ENCODE peak calls at places on chromosome 2, in ten cellular contexts. One of them, this sample, is unnamed.
A peak's percentile ranks its signal among the peaks of the same experiment; 100 is the strongest.

GRCh38 chr2:147740211-147740927 is 104.5 kb upstream of the ACVR2A start:
- DNase-seq in mesendoderm: no peak
- DNase-seq in transverse colon: no peak
- DNase-seq in brain microvascular endothelial cell: no peak
- DNase-seq in PC-3: no peak
- DNase-seq in ovary: no peak
- DNase-seq in naive thymus-derived CD4-positive, alpha-beta T cell: no peak
- DNase-seq in GM23338: no peak
- DNase-seq in neural progenitor cell: no peak
- DNase-seq in psoas muscle: no peak
- DNase-seq in this sample: no peak

GRCh38 chr2:160042054-160042453 is 20.4 kb downstream of the PLA2R1 start:
- DNase-seq in ovary: no peak
- DNase-seq in mesendoderm: no peak
- DNase-seq in brain microvascular endothelial cell: no peak
- DNase-seq in psoas muscle: no peak
- DNase-seq in naive thymus-derived CD4-positive, alpha-beta T cell: no peak
- DNase-seq in PC-3: peak; percentile 47
- DNase-seq in GM23338: no peak
- DNase-seq in transverse colon: no peak
- DNase-seq in neural progenitor cell: no peak
- DNase-seq in this sample: no peak

GRCh38 chr2:63520793-63521192 is 67.5 kb downstream of the WDPCP start:
- DNase-seq in PC-3: no peak
- DNase-seq in GM23338: no peak
- DNase-seq in naive thymus-derived CD4-positive, alpha-beta T cell: no peak
- DNase-seq in neural progenitor cell: no peak
- DNase-seq in transverse colon: no peak
- DNase-seq in psoas muscle: no peak
- DNase-seq in mesendoderm: no peak
- DNase-seq in brain microvascular endothelial cell: no peak
- DNase-seq in ovary: no peak
- DNase-seq in this sample: no peak

GRCh38 chr2:117359266-117359970 is 455.1 kb upstream of the DDX18 start:
- DNase-seq in brain microvascular endothelial cell: no peak
- DNase-seq in GM23338: peak; percentile 6
- DNase-seq in ovary: no peak
- DNase-seq in psoas muscle: no peak
- DNase-seq in neural progenitor cell: no peak
- DNase-seq in naive thymus-derived CD4-positive, alpha-beta T cell: no peak
- DNase-seq in transverse colon: no peak
- DNase-seq in mesendoderm: no peak
- DNase-seq in PC-3: no peak
- DNase-seq in this sample: no peak

GRCh38 chr2:20093263-20094141 is 42.1 kb upstream of the LAPTM4A start:
- DNase-seq in psoas muscle: peak; percentile 64
- DNase-seq in transverse colon: peak; percentile 66
- DNase-seq in naive thymus-derived CD4-positive, alpha-beta T cell: no peak
- DNase-seq in ovary: peak; percentile 78
- DNase-seq in GM23338: peak; percentile 88
- DNase-seq in mesendoderm: peak; percentile 91
- DNase-seq in neural progenitor cell: peak; percentile 81
- DNase-seq in brain microvascular endothelial cell: peak; percentile 62
- DNase-seq in PC-3: peak; percentile 81
- DNase-seq in this sample: no peak

GRCh38 chr2:174972924-174973323 is 32.3 kb downstream of the CHN1 start:
- DNase-seq in psoas muscle: no peak
- DNase-seq in neural progenitor cell: no peak
- DNase-seq in GM23338: no peak
- DNase-seq in ovary: no peak
- DNase-seq in naive thymus-derived CD4-positive, alpha-beta T cell: no peak
- DNase-seq in PC-3: peak; percentile 66
- DNase-seq in transverse colon: no peak
- DNase-seq in mesendoderm: no peak
- DNase-seq in brain microvascular endothelial cell: peak; percentile 74
- DNase-seq in this sample: no peak

GRCh38 chr2:24480245-24480644 is 10.8 kb upstream of the NCOA1 start:
- DNase-seq in brain microvascular endothelial cell: no peak
- DNase-seq in mesendoderm: no peak
- DNase-seq in transverse colon: no peak
- DNase-seq in naive thymus-derived CD4-positive, alpha-beta T cell: no peak
- DNase-seq in GM23338: no peak
- DNase-seq in psoas muscle: no peak
- DNase-seq in PC-3: no peak
- DNase-seq in ovary: no peak
- DNase-seq in neural progenitor cell: no peak
- DNase-seq in this sample: no peak

GRCh38 chr2:27021253-27021801 is 11.4 kb upstream of the TMEM214 start:
- DNase-seq in PC-3: peak; percentile 75
- DNase-seq in psoas muscle: no peak
- DNase-seq in GM23338: no peak
- DNase-seq in naive thymus-derived CD4-positive, alpha-beta T cell: no peak
- DNase-seq in mesendoderm: no peak
- DNase-seq in transverse colon: peak; percentile 77
- DNase-seq in brain microvascular endothelial cell: no peak
- DNase-seq in neural progenitor cell: no peak
- DNase-seq in ovary: no peak
- DNase-seq in this sample: no peak

GRCh38 chr2:190216829-190217228 is 102.8 kb downstream of the HIBCH start:
- DNase-seq in transverse colon: peak; percentile 33
- DNase-seq in brain microvascular endothelial cell: no peak
- DNase-seq in PC-3: no peak
- DNase-seq in mesendoderm: peak; percentile 95
- DNase-seq in GM23338: peak; percentile 74
- DNase-seq in ovary: peak; percentile 39
- DNase-seq in naive thymus-derived CD4-positive, alpha-beta T cell: no peak
- DNase-seq in neural progenitor cell: peak; percentile 74
- DNase-seq in psoas muscle: peak; percentile 24
- DNase-seq in this sample: no peak

GRCh38 chr2:212926948-212927347 is 224.5 kb downstream of the IKZF2 start:
- DNase-seq in GM23338: no peak
- DNase-seq in neural progenitor cell: no peak
- DNase-seq in naive thymus-derived CD4-positive, alpha-beta T cell: no peak
- DNase-seq in brain microvascular endothelial cell: no peak
- DNase-seq in ovary: no peak
- DNase-seq in psoas muscle: peak; percentile 21
- DNase-seq in PC-3: no peak
- DNase-seq in transverse colon: no peak
- DNase-seq in mesendoderm: no peak
- DNase-seq in this sample: no peak

DNA sequence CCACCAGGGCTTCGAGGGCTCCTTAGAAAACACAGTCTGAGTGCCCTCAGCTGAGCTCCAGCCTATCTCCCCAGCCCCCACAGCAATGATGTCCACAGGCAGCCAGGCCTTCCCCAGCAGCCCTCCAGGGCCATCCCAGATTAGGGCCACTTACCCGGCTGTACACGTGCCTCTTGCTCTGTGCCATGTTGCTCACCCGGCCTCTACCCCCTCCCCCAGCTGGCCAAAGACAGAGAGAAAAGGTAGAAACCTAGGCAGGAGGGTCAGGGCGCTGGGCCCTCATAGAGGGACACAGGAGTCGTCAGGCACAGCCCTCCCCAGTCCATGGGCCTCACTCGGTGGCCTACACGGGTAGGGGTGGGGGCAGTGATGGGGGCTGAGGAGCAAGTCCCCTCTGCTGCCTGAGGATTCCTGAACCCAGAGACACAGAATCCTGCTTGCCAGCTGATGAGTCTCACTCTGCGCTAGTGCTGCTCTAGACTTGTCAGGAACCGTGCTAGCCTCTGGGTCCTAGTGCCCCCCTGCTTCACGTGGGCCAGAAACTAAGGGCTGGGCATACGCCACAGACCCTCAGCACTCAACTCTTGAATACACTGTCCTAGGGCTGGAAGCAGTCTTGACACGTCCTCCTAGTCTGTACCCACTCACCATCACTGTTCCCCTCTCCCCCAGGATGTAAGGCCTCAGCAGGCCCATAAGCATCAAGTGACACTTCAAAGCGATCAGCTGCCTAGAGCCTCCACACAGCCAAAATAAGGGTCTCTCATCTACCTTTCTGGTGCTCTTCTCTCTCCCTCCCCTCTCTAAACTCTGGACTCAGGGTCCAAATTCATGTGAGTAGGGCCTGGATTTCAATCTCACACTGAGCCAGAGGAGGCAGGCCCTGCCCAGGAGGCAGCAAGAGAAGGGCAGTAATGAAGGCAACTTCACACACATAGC is at the start of gene DCTN1:
- DNase-seq in psoas muscle: peak; percentile 46
- DNase-seq in mesendoderm: peak; percentile 84
- DNase-seq in GM23338: peak; percentile 71
- DNase-seq in naive thymus-derived CD4-positive, alpha-beta T cell: no peak
- DNase-seq in brain microvascular endothelial cell: peak; percentile 69
- DNase-seq in ovary: peak; percentile 61
- DNase-seq in transverse colon: peak; percentile 43
- DNase-seq in neural progenitor cell: peak; percentile 79
- DNase-seq in PC-3: no peak
- DNase-seq in this sample: no peak
- H3K4me3 ChIP-seq in psoas muscle: peak within 1 kb of the TSS; percentile 57
- H3K4me3 ChIP-seq in mesendoderm: no peak within 1 kb of the TSS
- H3K4me3 ChIP-seq in GM23338: peak within 1 kb of the TSS; percentile 49
- H3K4me3 ChIP-seq in naive thymus-derived CD4-positive, alpha-beta T cell: no peak within 1 kb of the TSS
- H3K4me3 ChIP-seq in brain microvascular endothelial cell: peak within 1 kb of the TSS; percentile 49
- H3K4me3 ChIP-seq in ovary: peak within 1 kb of the TSS; percentile 39
- H3K4me3 ChIP-seq in transverse colon: peak within 1 kb of the TSS; percentile 10
- H3K4me3 ChIP-seq in neural progenitor cell: peak within 1 kb of the TSS; percentile 48
- H3K4me3 ChIP-seq in PC-3: no peak within 1 kb of the TSS
- H3K4me3 ChIP-seq in this sample: peak within 1 kb of the TSS; percentile 33

GRCh38 chr2:36481709-36482108 is 116.3 kb downstream of the FEZ2 start:
- DNase-seq in PC-3: no peak
- DNase-seq in mesendoderm: no peak
- DNase-seq in transverse colon: no peak
- DNase-seq in brain microvascular endothelial cell: no peak
- DNase-seq in naive thymus-derived CD4-positive, alpha-beta T cell: no peak
- DNase-seq in ovary: no peak
- DNase-seq in psoas muscle: no peak
- DNase-seq in GM23338: no peak
- DNase-seq in neural progenitor cell: no peak
- DNase-seq in this sample: no peak
- H3K27ac ChIP-seq in PC-3: no peak overlapping the region
- H3K27ac ChIP-seq in mesendoderm: no peak overlapping the region
- H3K27ac ChIP-seq in transverse colon: peak overlapping the region; percentile 32
- H3K27ac ChIP-seq in brain microvascular endothelial cell: no peak overlapping the region
- H3K27ac ChIP-seq in naive thymus-derived CD4-positive, alpha-beta T cell: no peak overlapping the region
- H3K27ac ChIP-seq in ovary: no peak overlapping the region
- H3K27ac ChIP-seq in psoas muscle: no peak overlapping the region
- H3K27ac ChIP-seq in GM23338: no peak overlapping the region
- H3K27ac ChIP-seq in neural progenitor cell: no peak overlapping the region
- H3K27ac ChIP-seq in this sample: no peak overlapping the region

DNA sequence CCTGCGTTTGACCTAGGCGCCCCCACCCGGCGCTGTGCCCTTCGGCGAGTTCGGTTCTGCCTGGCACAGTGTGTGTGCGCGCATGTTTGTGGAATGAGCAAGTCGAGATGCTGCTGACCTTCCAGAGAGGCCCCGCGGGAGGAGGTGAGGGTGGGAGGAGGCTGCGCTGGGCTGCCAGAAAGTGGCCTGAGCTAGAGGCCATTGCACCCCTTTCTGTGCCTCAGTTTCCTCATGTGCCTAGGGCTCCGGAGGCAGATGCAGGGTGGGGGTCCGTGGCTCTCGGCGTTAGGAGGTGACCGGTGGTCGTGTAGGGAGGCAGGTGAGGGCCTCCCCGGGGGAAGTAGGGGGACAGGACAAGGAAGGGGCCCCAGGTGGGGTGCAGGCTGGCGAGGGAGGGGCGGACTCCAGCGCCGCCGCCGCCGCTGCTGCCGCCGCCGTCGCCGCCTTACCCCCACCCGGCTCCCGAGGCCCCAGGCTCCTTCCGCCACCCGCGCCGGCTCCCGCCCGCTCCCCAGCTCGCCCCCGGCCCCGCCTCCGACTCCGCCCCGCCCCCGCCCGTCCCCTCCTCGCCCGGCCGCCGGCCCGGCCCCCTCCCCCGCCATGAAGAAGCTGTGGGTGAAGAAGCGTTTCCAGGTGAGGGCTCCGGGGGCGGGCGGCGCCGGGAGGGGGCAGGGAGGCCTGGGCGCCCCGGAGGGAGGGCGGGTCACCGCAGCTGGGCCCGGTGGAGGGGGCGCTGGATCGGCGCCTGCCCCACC is 7.0 kb downstream of the SPEG start:
- DNase-seq in brain microvascular endothelial cell: no peak
- DNase-seq in PC-3: peak; percentile 55
- DNase-seq in mesendoderm: peak; percentile 25
- DNase-seq in naive thymus-derived CD4-positive, alpha-beta T cell: peak; percentile 23
- DNase-seq in GM23338: peak; percentile 72
- DNase-seq in psoas muscle: peak; percentile 55
- DNase-seq in neural progenitor cell: peak; percentile 77
- DNase-seq in ovary: peak; percentile 74
- DNase-seq in transverse colon: peak; percentile 55
- DNase-seq in this sample: peak; percentile 50
- H3K4me3 ChIP-seq in brain microvascular endothelial cell: peak overlapping the region; percentile 49
- H3K4me3 ChIP-seq in PC-3: peak overlapping the region; percentile 75
- H3K4me3 ChIP-seq in mesendoderm: peak overlapping the region; percentile 14
- H3K4me3 ChIP-seq in naive thymus-derived CD4-positive, alpha-beta T cell: peak overlapping the region; percentile 44
- H3K4me3 ChIP-seq in GM23338: peak overlapping the region; percentile 71
- H3K4me3 ChIP-seq in psoas muscle: peak overlapping the region; percentile 59
- H3K4me3 ChIP-seq in neural progenitor cell: peak overlapping the region; percentile 79
- H3K4me3 ChIP-seq in ovary: peak overlapping the region; percentile 72
- H3K4me3 ChIP-seq in transverse colon: peak overlapping the region; percentile 45
- H3K4me3 ChIP-seq in this sample: peak overlapping the region; percentile 55

GRCh38 chr2:60552851-60553495 is 481 bp downstream of the BCL11A start:
- DNase-seq in transverse colon: no peak
- DNase-seq in brain microvascular endothelial cell: no peak
- DNase-seq in PC-3: no peak
- DNase-seq in ovary: no peak
- DNase-seq in neural progenitor cell: no peak
- DNase-seq in GM23338: no peak
- DNase-seq in psoas muscle: no peak
- DNase-seq in naive thymus-derived CD4-positive, alpha-beta T cell: no peak
- DNase-seq in mesendoderm: no peak
- DNase-seq in this sample: no peak

GRCh38 chr2:60550984-60551240 is 2.5 kb downstream of the BCL11A start:
- DNase-seq in ovary: no peak
- DNase-seq in naive thymus-derived CD4-positive, alpha-beta T cell: no peak
- DNase-seq in neural progenitor cell: no peak
- DNase-seq in brain microvascular endothelial cell: no peak
- DNase-seq in GM23338: no peak
- DNase-seq in psoas muscle: no peak
- DNase-seq in mesendoderm: no peak
- DNase-seq in PC-3: no peak
- DNase-seq in transverse colon: no peak
- DNase-seq in this sample: no peak

GRCh38 chr2:60550151-60550983 is 3.1 kb downstream of the BCL11A start:
- DNase-seq in psoas muscle: no peak
- DNase-seq in neural progenitor cell: peak; percentile 75
- DNase-seq in brain microvascular endothelial cell: peak; percentile 83
- DNase-seq in transverse colon: peak; percentile 87
- DNase-seq in GM23338: peak; percentile 95
- DNase-seq in naive thymus-derived CD4-positive, alpha-beta T cell: no peak
- DNase-seq in PC-3: peak; percentile 85
- DNase-seq in mesendoderm: peak; percentile 97
- DNase-seq in ovary: peak; percentile 53
- DNase-seq in this sample: no peak

GRCh38 chr2:60552096-60552850 is 1.2 kb downstream of the BCL11A start:
- DNase-seq in neural progenitor cell: peak; percentile 78
- DNase-seq in brain microvascular endothelial cell: no peak
- DNase-seq in transverse colon: no peak
- DNase-seq in PC-3: peak; percentile 45
- DNase-seq in ovary: no peak
- DNase-seq in mesendoderm: peak; percentile 80
- DNase-seq in psoas muscle: no peak
- DNase-seq in naive thymus-derived CD4-positive, alpha-beta T cell: no peak
- DNase-seq in GM23338: peak; percentile 69
- DNase-seq in this sample: no peak

GRCh38 chr2:60551241-60552095 is 2.0 kb downstream of the BCL11A start:
- DNase-seq in naive thymus-derived CD4-positive, alpha-beta T cell: no peak
- DNase-seq in mesendoderm: peak; percentile 79
- DNase-seq in GM23338: peak; percentile 58
- DNase-seq in neural progenitor cell: peak; percentile 57
- DNase-seq in brain microvascular endothelial cell: no peak
- DNase-seq in ovary: peak; percentile 44
- DNase-seq in psoas muscle: no peak
- DNase-seq in PC-3: peak; percentile 67
- DNase-seq in transverse colon: peak; percentile 57
- DNase-seq in this sample: no peak
- H3K27ac ChIP-seq in naive thymus-derived CD4-positive, alpha-beta T cell: no peak overlapping the region
- H3K27ac ChIP-seq in mesendoderm: peak overlapping the region; percentile 91
- H3K27ac ChIP-seq in GM23338: peak overlapping the region; percentile 82
- H3K27ac ChIP-seq in neural progenitor cell: no peak overlapping the region
- H3K27ac ChIP-seq in brain microvascular endothelial cell: no peak overlapping the region
- H3K27ac ChIP-seq in ovary: no peak overlapping the region
- H3K27ac ChIP-seq in psoas muscle: no peak overlapping the region
- H3K27ac ChIP-seq in PC-3: no peak overlapping the region
- H3K27ac ChIP-seq in transverse colon: peak overlapping the region; percentile 88
- H3K27ac ChIP-seq in this sample: no peak overlapping the region

This sample was measured in CD8-positive, alpha-beta memory T cell.